ENCODE peak calls at places on chromosome 11, in six cellular contexts. F is epithelial cell of esophagus, X is GM12865, D is lower lobe of right lung, L is thoracic aorta, N is AG10803. E is an unnamed sample.

GRCh38 chr11:38718049-38718448 is 2120.0 kb upstream of the RAG2 start:
- DNase-seq in D (no peak), N (no peak), X (no peak), F (peak; percentile 34), L (no peak), E (peak; percentile 54)

GRCh38 chr11:65209711-65210360 is 28.1 kb downstream of the CAPN1 start:
- DNase-seq in N (no peak), X (no peak), D (no peak), F (no peak), L (no peak), E (no peak)

GRCh38 chr11:124402326-124402922 is 3.6 kb upstream of the OR8B3 start:
- DNase-seq in N (peak; percentile 84), D (peak; percentile 51), L (peak; percentile 29), X (peak; percentile 68), F (peak; percentile 91), E (peak; percentile 48)

GRCh38 chr11:76371170-76371569 is 9.8 kb downstream of the THAP12 start:
- DNase-seq in N (peak; percentile 50), D (no peak), X (peak; percentile 39), F (peak; percentile 89), L (no peak), E (no peak)

GRCh38 chr11:124865902-124866851 is 945 bp downstream of the ROBO3 start:
- DNase-seq in X (peak; percentile 19), N (peak; percentile 18), D (no peak), F (peak; percentile 57), L (no peak), E (no peak)

GRCh38 chr11:66600219-66600923 is 7.4 kb downstream of the CCS start:
- DNase-seq in D (no peak), L (no peak), F (no peak), X (no peak), N (no peak), E (no peak)

GRCh38 chr11:35723493-35724284 is 61.1 kb downstream of the TRIM44 start:
- DNase-seq in D (no peak), N (no peak), F (peak; percentile 42), L (no peak), X (no peak), E (peak; percentile 9)

GRCh38 chr11:117518455-117518854 is 190.8 kb downstream of the CEP164 start:
- DNase-seq in F (no peak), N (no peak), X (no peak), L (no peak), D (no peak), E (no peak)

GRCh38 chr11:81874627-81875026 is 859.0 kb downstream of the FAM181B start:
- DNase-seq in N (no peak), D (no peak), F (no peak), X (peak; percentile 56), L (no peak), E (no peak)

GRCh38 chr11:128515766-128516466 is 71.4 kb downstream of the ETS1 start:
- DNase-seq in N (no peak), D (no peak), F (no peak), X (no peak), L (no peak), E (no peak)

GRCh38 chr11:103661991-103662390 is 374.4 kb upstream of the DDI1 start:
- DNase-seq in L (no peak), N (no peak), F (no peak), D (no peak), X (no peak), E (no peak)

GRCh38 chr11:15201586-15201985 is 86.9 kb downstream of the INSC start:
- DNase-seq in X (no peak), D (no peak), L (no peak), N (no peak), F (no peak), E (no peak)

GRCh38 chr11:119323532-119324033 is 6.7 kb upstream of the MCAM start:
- DNase-seq in D (no peak), X (peak; percentile 79), N (peak; percentile 61), F (peak; percentile 69), L (no peak), E (no peak)

GRCh38 chr11:103241574-103241973 is 132.3 kb downstream of the DYNC2H1 start:
- DNase-seq in X (no peak), N (no peak), D (no peak), F (no peak), L (no peak), E (no peak)

GRCh38 chr11:15159085-15159484 is 44.4 kb downstream of the INSC start:
- DNase-seq in F (peak; percentile 77), D (no peak), X (peak; percentile 51), N (peak; percentile 53), L (no peak), E (no peak)

GRCh38 chr11:69558519-69558941 is 77.1 kb downstream of the LINC01488 start:
- DNase-seq in N (no peak), L (no peak), X (no peak), F (no peak), D (no peak), E (no peak)

GRCh38 chr11:1549355-1550330 is 22.4 kb downstream of the DUSP8 start:
- DNase-seq in N (no peak), X (no peak), L (no peak), D (no peak), F (no peak), E (no peak)

GRCh38 chr11:1546536-1547466 is 25.3 kb downstream of the DUSP8 start:
- DNase-seq in L (no peak), N (no peak), F (peak; percentile 56), X (no peak), D (no peak), E (no peak)

GRCh38 chr11:1548221-1549070 is 23.6 kb downstream of the DUSP8 start:
- DNase-seq in F (peak; percentile 68), L (peak; percentile 40), X (no peak), N (peak; percentile 40), D (peak; percentile 87), E (peak; percentile 62)

GRCh38 chr11:1546077-1546535 is 26.0 kb downstream of the DUSP8 start:
- DNase-seq in D (no peak), X (no peak), F (no peak), N (no peak), L (no peak), E (no peak)

DNA sequence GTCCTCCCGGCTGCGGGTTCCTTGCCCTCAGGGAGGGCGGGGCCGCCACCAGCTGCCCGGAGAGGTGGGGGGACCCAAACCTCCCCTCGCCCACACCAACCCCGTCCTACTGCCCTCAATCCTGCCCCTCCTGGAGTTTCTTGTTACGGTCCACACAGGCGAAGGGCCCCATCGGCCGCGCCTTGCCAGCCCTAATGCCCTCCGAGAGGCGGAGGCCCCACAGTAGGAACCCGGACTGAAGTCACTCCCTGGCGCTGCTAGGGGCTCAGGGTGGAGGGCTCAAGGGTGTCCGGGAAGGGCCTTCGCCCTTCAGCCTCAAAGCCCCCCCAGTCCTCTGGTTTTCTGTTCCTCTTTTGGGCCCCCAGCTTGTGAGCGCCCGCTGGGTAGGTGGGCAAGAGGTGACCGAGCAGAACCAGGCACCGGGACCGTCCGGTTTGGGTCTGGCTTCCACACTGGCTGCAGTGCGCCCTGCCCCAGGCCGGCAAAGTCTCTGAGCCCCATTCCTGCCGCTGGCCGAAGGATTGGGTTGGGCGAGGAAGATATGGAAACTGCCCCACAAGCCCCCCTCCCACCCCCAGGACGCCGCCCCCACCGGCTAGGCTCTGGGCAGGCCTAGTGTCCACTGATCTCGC is 24.5 kb downstream of the DUSP8 start:
- DNase-seq in N (no peak), F (no peak), L (no peak), D (no peak), X (no peak), E (no peak)
- H3K4me3 ChIP-seq in N (no peak overlapping the region), F (no peak overlapping the region), L (peak overlapping the region; percentile 76), D (peak overlapping the region; percentile 55), X (no peak overlapping the region), E (no peak overlapping the region)

GRCh38 chr11:33734441-33735165 is 1.6 kb downstream of the CD59 start:
- DNase-seq in L (no peak), D (peak; percentile 69), F (peak; percentile 42), X (no peak), N (peak; percentile 62), E (no peak)

GRCh38 chr11:33730716-33731115 is 5.5 kb downstream of the CD59 start:
- DNase-seq in N (no peak), X (no peak), D (no peak), F (no peak), L (no peak), E (no peak)

GRCh38 chr11:33733978-33734377 is 2.2 kb downstream of the CD59 start:
- DNase-seq in D (no peak), N (no peak), L (no peak), F (no peak), X (no peak), E (no peak)

GRCh38 chr11:33735166-33735425 is 1.1 kb downstream of the CD59 start:
- DNase-seq in N (no peak), F (no peak), D (no peak), X (no peak), L (no peak), E (no peak)

DNA sequence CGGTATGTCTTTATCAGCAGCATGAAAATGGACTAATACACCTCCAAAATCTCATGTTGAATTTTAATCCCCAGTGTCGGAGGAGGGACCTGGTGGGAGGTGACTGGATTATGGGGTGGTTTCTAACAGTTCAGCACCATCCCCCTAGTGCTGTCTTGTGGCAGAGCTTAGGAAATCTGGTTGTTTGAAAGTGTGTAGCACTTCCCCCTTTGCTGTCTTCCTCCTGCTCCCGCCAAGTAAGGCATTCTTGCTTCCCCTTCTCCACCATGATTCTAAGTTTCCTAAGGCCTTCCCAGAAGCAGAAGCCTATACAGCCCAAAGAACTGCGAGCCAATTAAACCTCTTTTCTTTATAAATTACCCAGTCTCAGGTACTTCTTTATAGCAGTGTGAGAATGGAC is 4.0 kb downstream of the CD59 start:
- DNase-seq in X (peak; percentile 38), F (no peak), L (no peak), D (no peak), N (no peak), E (no peak)
- H3K4me3 ChIP-seq in X (no peak overlapping the region), F (no peak overlapping the region), L (no peak overlapping the region), D (peak overlapping the region; percentile 22), N (no peak overlapping the region), E (no peak overlapping the region)

DNA sequence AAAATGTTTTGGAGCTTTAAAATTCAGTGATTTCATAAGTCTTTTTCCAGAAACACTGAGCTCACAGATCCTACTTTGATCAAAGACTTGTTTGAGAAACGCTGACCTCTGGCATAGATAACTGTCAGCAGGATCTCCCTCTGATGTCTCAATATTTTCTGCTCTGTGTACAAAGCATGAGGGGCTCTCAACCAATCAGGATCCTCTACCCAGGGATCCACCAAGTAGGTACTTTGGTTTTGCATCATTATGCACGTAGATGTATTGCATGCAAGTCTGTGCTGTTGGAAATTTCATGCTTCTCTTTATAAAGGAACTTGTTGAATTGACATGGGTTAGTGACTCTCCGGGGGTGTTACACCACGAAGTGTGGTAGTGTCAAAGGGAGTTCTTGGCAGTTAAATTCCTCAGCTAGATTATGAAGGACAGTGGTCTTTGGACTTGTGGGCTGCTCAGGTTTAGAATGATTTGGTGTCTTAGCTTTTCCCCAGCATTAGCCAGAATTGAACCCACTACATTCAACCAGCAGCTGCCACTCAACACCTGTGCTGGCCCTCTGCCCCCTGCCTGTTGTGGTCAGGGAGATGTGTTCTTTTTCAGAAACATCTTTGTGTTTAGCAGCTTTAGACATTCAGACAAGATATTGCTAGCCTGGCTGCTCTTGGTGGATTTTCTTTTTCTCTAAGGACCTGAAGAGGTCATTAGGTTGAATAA is 1.7 kb upstream of the DIXDC1 start:
- DNase-seq in N (no peak), L (no peak), F (no peak), X (no peak), D (no peak), E (no peak)
- H3K4me3 ChIP-seq in N (no peak overlapping the region), L (peak overlapping the region; percentile 78), F (no peak overlapping the region), X (no peak overlapping the region), D (no peak overlapping the region), E (no peak overlapping the region)

DNA sequence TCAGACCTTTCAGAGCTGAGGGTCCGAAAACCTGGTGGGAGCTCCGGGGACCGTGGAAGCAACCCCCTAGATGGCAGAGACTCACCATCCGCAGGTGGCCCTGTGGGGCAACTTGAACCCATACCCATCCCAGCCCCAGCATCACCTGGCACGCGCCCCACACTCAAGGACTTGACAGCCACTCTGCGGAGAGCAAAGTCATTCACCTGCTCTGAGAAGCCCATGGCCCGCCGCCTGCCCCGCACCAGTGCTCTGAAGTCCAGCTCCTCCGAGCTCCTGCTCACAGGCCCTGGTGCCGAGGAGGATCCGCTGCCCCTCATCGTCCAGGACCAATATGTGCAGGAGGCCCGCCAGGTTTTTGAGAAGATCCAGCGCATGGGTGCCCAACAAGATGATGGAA is 2.0 kb downstream of the ARHGEF17 start:
- DNase-seq in F (no peak), L (no peak), N (no peak), X (no peak), D (no peak), E (no peak)
- H3K4me3 ChIP-seq in F (no peak overlapping the region), L (peak overlapping the region; percentile 81), N (peak overlapping the region; percentile 87), X (peak overlapping the region; percentile 72), D (peak overlapping the region; percentile 78), E (peak overlapping the region; percentile 66)

E was measured in retinal pigment epithelial cell.